ENCODE peak calls at places on chromosomes 13 and 19, in six cellular contexts. L, T, X, H, O and N are unnamed samples. For H3K4me1, the result is how much of the 10 kb centered on the place peaks cover.

GRCh38 chr19:38699027-38699346 is 45.3 kb downstream of the CAPN12 start:
- DNase-seq in L (no peak), T (no peak), X (no peak), H (no peak), O (no peak), N (no peak)

GRCh38 chr13:20342326-20342725 is 110.2 kb upstream of the GJB6 start:
- DNase-seq in L (no peak), T (no peak), X (no peak), H (no peak), O (no peak), N (no peak)

GRCh38 chr13:30172593-30173300 is 134.6 kb downstream of the KATNAL1 start:
- DNase-seq in L (no peak), T (no peak), X (no peak), H (peak), O (no peak), N (no peak)

GRCh38 chr19:47272448-47273312 is 2.0 kb upstream of the INAFM1 start:
- DNase-seq in L (peak), T (peak), X (peak), H (peak), O (peak), N (peak)

GRCh38 chr19:3135961-3136683 is at the start of gene GNA15:
- DNase-seq in L (no peak), T (no peak), X (peak), H (no peak), O (no peak), N (no peak)

GRCh38 chr13:112456138-112457056 is 80.2 kb downstream of the SPACA7 start:
- DNase-seq in L (no peak), T (no peak), X (no peak), H (no peak), O (no peak), N (no peak)

GRCh38 chr19:367561-367960 is 23.0 kb upstream of the MIER2 start:
- DNase-seq in L (no peak), T (no peak), X (no peak), H (no peak), O (no peak), N (no peak)

GRCh38 chr13:84263354-84264069 is 381.2 kb upstream of the SLITRK1 start:
- DNase-seq in L (no peak), T (no peak), X (no peak), H (no peak), O (no peak), N (peak)

GRCh38 chr19:14511245-14511625 is 7.0 kb downstream of the DNAJB1 start:
- DNase-seq in L (no peak), T (no peak), X (no peak), H (no peak), O (no peak), N (no peak)

GRCh38 chr19:16425993-16426392 is 45.8 kb downstream of the EPS15L1 start:
- DNase-seq in L (no peak), T (no peak), X (no peak), H (no peak), O (no peak), N (no peak)

GRCh38 chr13:86765462-86765861 is 905.7 kb upstream of the SLITRK5 start:
- DNase-seq in L (no peak), T (no peak), X (no peak), H (no peak), O (no peak), N (no peak)

GRCh38 chr13:72728290-72728605 is 525 bp downstream of the BORA start:
- DNase-seq in L (no peak), T (no peak), X (no peak), H (no peak), O (peak), N (no peak)

GRCh38 chr13:34847751-34848150 is 94.3 kb upstream of the NBEA start:
- DNase-seq in L (no peak), T (no peak), X (no peak), H (no peak), O (no peak), N (no peak)

DNA sequence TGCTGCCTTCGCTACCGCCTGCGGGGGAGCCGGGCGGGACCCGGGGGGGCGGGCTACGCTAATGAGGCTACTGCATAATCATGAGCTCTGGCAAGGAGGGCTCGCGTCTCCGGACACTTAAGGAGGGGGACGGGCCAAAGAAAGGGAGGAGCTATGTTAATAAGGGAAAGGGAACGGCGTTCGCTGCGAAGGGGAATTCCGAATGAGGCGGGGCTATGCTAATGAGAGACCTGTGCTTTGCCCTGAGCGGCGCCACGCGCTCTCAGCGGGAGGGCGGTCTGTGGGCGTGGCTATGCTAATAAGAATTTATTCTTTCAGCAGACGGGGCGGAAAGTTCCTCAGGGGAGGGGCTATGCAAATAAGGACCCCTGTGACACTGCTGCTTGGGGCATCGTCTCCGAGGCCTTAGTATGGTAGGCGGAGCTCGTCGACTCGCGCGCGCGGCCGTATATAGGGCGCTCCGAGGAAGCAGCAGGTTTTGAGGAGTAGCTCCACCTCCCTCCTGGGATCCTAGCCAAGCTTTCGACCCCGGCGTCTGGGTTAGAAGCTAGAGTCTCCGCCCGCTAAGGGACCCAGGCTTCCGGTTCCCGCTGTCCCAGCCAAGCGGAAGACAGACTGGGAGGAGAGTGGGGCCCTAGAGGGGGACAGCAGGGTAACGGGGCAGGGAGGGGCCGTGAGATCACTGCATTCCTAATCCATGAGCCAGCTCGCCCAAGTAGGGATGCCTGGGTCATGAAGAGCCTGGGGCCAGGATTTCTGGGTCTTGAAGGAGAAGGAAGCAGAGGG is at the start of gene RRAS:
- DNase-seq in L (peak), T (peak), X (peak), H (peak), O (peak), N (peak)
- H3K4me1 ChIP-seq in L (under half), T (under half), X (under half), H (under half), O (under half), N (under half)

GRCh38 chr13:44487989-44488388 is 88.1 kb downstream of the TSC22D1 start:
- DNase-seq in L (no peak), T (no peak), X (no peak), H (no peak), O (no peak), N (no peak)

GRCh38 chr13:44489751-44490150 is 86.4 kb downstream of the TSC22D1 start:
- DNase-seq in L (no peak), T (no peak), X (no peak), H (no peak), O (no peak), N (no peak)

DNA sequence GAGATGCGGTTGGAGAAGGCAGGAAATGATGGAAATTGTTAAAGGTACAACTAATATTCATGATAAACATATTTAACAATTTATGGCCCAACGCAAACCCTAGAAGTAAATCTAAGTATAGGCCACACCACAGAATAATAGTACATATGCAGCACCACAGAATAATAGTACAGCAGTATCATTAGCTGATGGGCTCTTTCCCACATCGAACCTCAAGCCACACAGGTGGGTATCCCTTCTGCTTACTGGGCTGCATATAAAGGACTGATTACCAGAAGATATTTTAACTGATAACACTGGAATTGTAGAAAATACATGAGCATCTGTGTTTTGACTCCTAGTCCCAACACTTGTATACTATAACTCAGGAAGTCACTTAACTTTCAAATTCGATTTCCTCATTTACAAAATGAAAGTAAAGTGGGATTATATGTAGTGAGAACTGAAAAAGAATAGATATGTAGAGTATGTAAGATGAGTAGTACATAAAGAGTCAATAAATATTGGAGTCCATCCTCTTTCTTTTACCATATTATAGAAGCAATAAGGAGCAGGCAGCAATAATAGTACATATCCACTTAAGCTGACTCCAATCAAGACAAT is 91.5 kb downstream of the TSC22D1 start:
- DNase-seq in L (no peak), T (no peak), X (no peak), H (no peak), O (no peak), N (no peak)
- H3K27ac ChIP-seq in L (no peak), T (no peak), X (no peak), H (no peak), O (no peak), N (no peak)

GRCh38 chr13:40617801-40618356 is 48.6 kb downstream of the FOXO1 start:
- DNase-seq in L (no peak), T (no peak), X (no peak), H (no peak), O (no peak), N (no peak)

GRCh38 chr13:40618581-40619478 is 47.6 kb downstream of the FOXO1 start:
- DNase-seq in L (no peak), T (no peak), X (no peak), H (no peak), O (no peak), N (no peak)

GRCh38 chr13:40613954-40614353 is 52.5 kb downstream of the FOXO1 start:
- DNase-seq in L (no peak), T (no peak), X (no peak), H (no peak), O (no peak), N (peak)

GRCh38 chr13:40613192-40613818 is 53.1 kb downstream of the FOXO1 start:
- DNase-seq in L (no peak), T (no peak), X (peak), H (no peak), O (no peak), N (peak)

GRCh38 chr13:40615619-40616018 is 50.8 kb downstream of the FOXO1 start:
- DNase-seq in L (no peak), T (no peak), X (no peak), H (no peak), O (no peak), N (no peak)
- H3K4me1 ChIP-seq in L (half or more), T (under half), X (half or more), H (under half), O (under half), N (under half)

GRCh38 chr19:48571378-48572162 is 19.6 kb downstream of the SULT2B1 start:
- DNase-seq in L (no peak), T (no peak), X (no peak), H (no peak), O (no peak), N (peak)

GRCh38 chr19:48569814-48570213 is 17.8 kb downstream of the SULT2B1 start:
- DNase-seq in L (no peak), T (peak), X (no peak), H (peak), O (peak), N (no peak)

GRCh38 chr19:48573163-48573505 is 21.2 kb downstream of the SULT2B1 start:
- DNase-seq in L (no peak), T (no peak), X (no peak), H (no peak), O (no peak), N (no peak)

GRCh38 chr19:48565090-48565489 is 13.1 kb downstream of the SULT2B1 start:
- DNase-seq in L (no peak), T (no peak), X (no peak), H (peak), O (peak), N (no peak)

DNA sequence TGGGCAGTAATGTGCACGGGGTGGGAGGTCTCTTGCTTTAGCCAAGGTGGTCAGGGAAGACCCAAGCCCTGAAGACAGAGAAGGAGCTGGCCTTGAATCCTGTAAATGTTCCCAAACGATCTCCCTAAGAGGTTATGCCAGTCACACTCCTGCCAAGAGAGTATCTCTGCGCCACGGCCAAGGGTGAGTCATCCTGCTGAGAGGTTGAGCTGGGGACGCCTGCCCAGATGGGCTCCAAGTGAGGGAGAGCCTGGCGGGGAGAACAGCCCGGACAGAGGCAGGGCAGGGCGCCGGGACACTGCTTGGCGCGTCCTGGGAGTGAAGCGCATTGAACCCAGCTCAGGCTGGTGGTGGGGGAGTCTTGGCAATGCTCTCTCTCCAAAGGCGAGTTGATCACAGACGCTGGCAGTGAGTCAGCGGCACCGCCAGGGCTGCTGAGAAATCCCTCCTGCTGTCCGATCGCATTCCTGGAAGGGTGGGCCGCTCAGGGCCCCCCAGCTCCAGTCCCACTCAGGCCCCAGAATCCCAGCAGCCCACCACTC is 16.4 kb downstream of the SULT2B1 start:
- DNase-seq in L (peak), T (peak), X (no peak), H (peak), O (peak), N (peak)
- H3K27ac ChIP-seq in L (peak), T (peak), X (no peak), H (peak), O (peak), N (peak)

GRCh38 chr13:51960766-51961165 is 50.5 kb downstream of the ATP7B start:
- DNase-seq in L (no peak), T (no peak), X (no peak), H (no peak), O (no peak), N (no peak)
- H3K4me1 ChIP-seq in L (under half), T (under half), X (under half), H (under half), O (under half), N (under half)

GRCh38 chr19:6227941-6228325 is 51.8 kb downstream of the MLLT1 start:
- DNase-seq in L (peak), T (no peak), X (no peak), H (no peak), O (no peak), N (no peak)
- H3K27ac ChIP-seq in L (peak), T (peak), X (no peak), H (no peak), O (no peak), N (no peak)

DNA sequence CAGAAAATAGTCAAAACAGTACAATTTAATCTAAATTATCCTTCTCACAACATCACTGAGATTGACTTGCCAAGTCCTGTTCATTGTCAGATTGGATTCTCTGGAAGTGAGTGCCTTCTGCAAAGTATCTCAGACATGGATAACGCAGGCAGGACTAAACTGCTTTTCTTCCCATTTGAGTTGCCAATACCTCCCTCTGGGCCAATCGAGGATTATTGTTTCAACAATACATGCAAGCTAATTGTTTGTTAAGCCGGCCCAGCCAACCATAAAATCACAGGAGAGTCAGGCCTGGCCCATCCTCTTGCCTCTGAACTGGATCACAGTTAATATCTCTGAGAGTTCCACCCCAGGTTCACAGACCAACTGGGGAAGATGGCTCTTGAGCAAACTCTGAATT is 240.0 kb downstream of the ENOX1 start:
- DNase-seq in L (no peak), T (no peak), X (no peak), H (no peak), O (no peak), N (peak)
- H3K4me1 ChIP-seq in L (under half), T (under half), X (under half), H (under half), O (under half), N (under half)